ENCODE peak calls at places on chromosomes 4 and X, in nine cellular contexts. P is SK-N-SH; B is A673; I is A549; S is fibroblast of lung; H is CD8-positive, alpha-beta T cell; K is right lobe of liver; U is GM23248; Z is heart left ventricle. V is an unnamed sample.

GRCh38 chr4:160286051-160286450 is 1183.2 kb downstream of the RAPGEF2 start:
- DNase-seq in P (no peak), B (no peak), I (no peak), S (no peak), H (no peak), K (no peak), U (no peak), Z (no peak), V (no peak)

GRCh38 chrX:77160301-77160700 is 286.9 kb upstream of the FGF16 start:
- DNase-seq in P (no peak), B (peak; percentile 6), I (peak; percentile 1), S (no peak), H (no peak), K (no peak), U (peak; percentile 37), Z (no peak), V (no peak)

GRCh38 chr4:68076194-68076593 is 53.5 kb downstream of the TMPRSS11F start:
- DNase-seq in P (no peak), B (no peak), I (no peak), S (no peak), H (no peak), K (no peak), U (no peak), Z (no peak), V (no peak)

GRCh38 chr4:110850461-110851447 is 227.9 kb upstream of the PITX2 start:
- DNase-seq in P (no peak), B (no peak), I (no peak), S (no peak), H (no peak), K (no peak), U (no peak), Z (no peak), V (no peak)

GRCh38 chr4:163988391-163988790 is 493.9 kb downstream of the TMA16 start:
- DNase-seq in P (no peak), B (no peak), I (no peak), S (no peak), H (no peak), K (no peak), U (no peak), Z (no peak), V (no peak)

GRCh38 chrX:128458888-128459287 is 406.7 kb upstream of the ACTRT1 start:
- DNase-seq in P (no peak), B (no peak), I (peak; percentile 15), S (no peak), H (no peak), K (no peak), U (peak; percentile 4), Z (no peak), V (no peak)

GRCh38 chrX:115642895-115643530 is 82.0 kb downstream of the PLS3 start:
- DNase-seq in P (peak; percentile 48), B (peak; percentile 76), I (peak; percentile 65), S (peak; percentile 77), H (peak; percentile 10), K (no peak), U (peak; percentile 48), Z (no peak), V (peak; percentile 55)

GRCh38 chrX:1493877-1494510 is 41.3 kb upstream of the ASMTL start:
- DNase-seq in P (no peak), B (no peak), I (no peak), S (no peak), H (no peak), K (peak; percentile 39), U (no peak), Z (no peak), V (no peak)

GRCh38 chr4:2786794-2787229 is 6.1 kb upstream of the SH3BP2 start:
- DNase-seq in P (peak; percentile 14), B (no peak), I (no peak), S (no peak), H (no peak), K (peak; percentile 53), U (no peak), Z (no peak), V (no peak)

GRCh38 chrX:100263650-100264049 is 146.4 kb downstream of the PCDH19 start:
- DNase-seq in P (no peak), B (no peak), I (no peak), S (no peak), H (no peak), K (no peak), U (peak; percentile 46), Z (no peak), V (no peak)

GRCh38 chr4:38034986-38035882 is 75.0 kb downstream of the PTTG2 start:
- DNase-seq in P (peak; percentile 59), B (peak; percentile 79), I (peak; percentile 45), S (peak; percentile 82), H (peak; percentile 22), K (no peak), U (peak; percentile 76), Z (no peak), V (no peak)

GRCh38 chr4:3598695-3599227 is 66.5 kb upstream of the LRPAP1 start:
- DNase-seq in P (no peak), B (no peak), I (no peak), S (no peak), H (no peak), K (no peak), U (no peak), Z (no peak), V (no peak)

GRCh38 chrX:69229436-69229835 is 64.2 kb upstream of the PJA1 start:
- DNase-seq in P (no peak), B (no peak), I (no peak), S (no peak), H (no peak), K (no peak), U (peak; percentile 79), Z (no peak), V (no peak)

GRCh38 chr4:52588097-52588496 is 71.0 kb downstream of the USP46 start:
- DNase-seq in P (peak; percentile 56), B (no peak), I (peak; percentile 23), S (peak; percentile 17), H (no peak), K (no peak), U (peak; percentile 39), Z (no peak), V (no peak)

GRCh38 chr4:172927096-172927495 is 241.5 kb upstream of the GALNT7 start:
- DNase-seq in P (no peak), B (peak; percentile 70), I (no peak), S (no peak), H (no peak), K (no peak), U (no peak), Z (no peak), V (no peak)

GRCh38 chr4:38128478-38129451 is 168.6 kb downstream of the PTTG2 start:
- DNase-seq in P (no peak), B (no peak), I (peak; percentile 20), S (peak; percentile 60), H (peak; percentile 68), K (peak; percentile 48), U (peak; percentile 93), Z (peak; percentile 41), V (no peak)

GRCh38 chr4:105896461-105896939 is 1.2 kb downstream of the NPNT start:
- DNase-seq in P (no peak), B (no peak), I (no peak), S (no peak), H (no peak), K (no peak), U (no peak), Z (no peak), V (no peak)

GRCh38 chr4:680091-680490 is 5.7 kb downstream of the MYL5 start:
- DNase-seq in P (no peak), B (no peak), I (no peak), S (no peak), H (no peak), K (no peak), U (no peak), Z (no peak), V (no peak)

GRCh38 chrX:95536661-95537060 is 1148.0 kb upstream of the DIAPH2 start:
- DNase-seq in P (no peak), B (no peak), I (no peak), S (no peak), H (no peak), K (no peak), U (no peak), Z (no peak), V (no peak)

GRCh38 chr4:55161739-55162138 is 36.3 kb upstream of the KDR start:
- DNase-seq in P (no peak), B (no peak), I (no peak), S (no peak), H (no peak), K (no peak), U (no peak), Z (no peak), V (no peak)

DNA sequence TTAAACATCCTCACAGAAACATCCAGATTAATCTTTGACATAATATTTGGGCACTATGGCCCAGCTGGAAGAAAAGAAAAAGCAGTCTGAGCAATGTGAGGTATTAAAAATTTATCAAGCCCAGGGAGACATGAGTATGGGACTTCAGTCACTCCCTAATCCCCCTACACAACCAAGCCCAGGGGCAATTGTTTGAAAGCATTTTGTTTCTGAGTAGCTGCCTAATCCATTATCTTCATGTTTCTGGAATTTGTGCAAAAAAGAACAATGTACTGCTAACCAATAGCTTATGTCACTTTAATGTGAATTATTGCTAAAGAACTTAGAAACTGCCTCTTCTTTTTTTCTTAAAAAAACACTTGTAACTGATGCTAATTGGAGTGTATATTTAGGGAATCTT is 360.7 kb downstream of the TEX13C start:
- DNase-seq in P (no peak), B (no peak), I (no peak), S (no peak), H (no peak), K (no peak), U (no peak), Z (no peak), V (no peak)
- H3K4me1 ChIP-seq in P (no peaks in the 10 kb centered on the region), B (no peaks in the 10 kb centered on the region), I (no peaks in the 10 kb centered on the region), S (no peaks in the 10 kb centered on the region), H (no peaks in the 10 kb centered on the region), K (no peaks in the 10 kb centered on the region), U (no peaks in the 10 kb centered on the region), Z (no peaks in the 10 kb centered on the region), V (no peaks in the 10 kb centered on the region)

GRCh38 chr4:6916069-6916586 is 6.5 kb downstream of the TBC1D14 start:
- DNase-seq in P (no peak), B (no peak), I (no peak), S (no peak), H (no peak), K (peak; percentile 45), U (no peak), Z (no peak), V (no peak)
- H3K27ac ChIP-seq in P (no peak overlapping the region), B (no peak overlapping the region), I (peak overlapping the region; percentile 82), S (no peak overlapping the region), H (no peak overlapping the region), K (no peak overlapping the region), U (no peak overlapping the region), Z (no peak overlapping the region), V (no peak overlapping the region)

GRCh38 chr4:113683143-113683542 is 78.4 kb downstream of the CAMK2D start:
- DNase-seq in P (no peak), B (no peak), I (no peak), S (no peak), H (peak; percentile 59), K (no peak), U (no peak), Z (no peak), V (no peak)
- H3K4me1 ChIP-seq in P (peaks cover 6% of the 10 kb centered on the region), B (peaks cover 8% of the 10 kb centered on the region), I (peaks cover 53% of the 10 kb centered on the region), S (peaks cover 14% of the 10 kb centered on the region), H (peaks cover 36% of the 10 kb centered on the region), K (no peaks in the 10 kb centered on the region), U (peaks cover 52% of the 10 kb centered on the region), Z (peaks cover 62% of the 10 kb centered on the region), V (peaks cover 7% of the 10 kb centered on the region)

DNA sequence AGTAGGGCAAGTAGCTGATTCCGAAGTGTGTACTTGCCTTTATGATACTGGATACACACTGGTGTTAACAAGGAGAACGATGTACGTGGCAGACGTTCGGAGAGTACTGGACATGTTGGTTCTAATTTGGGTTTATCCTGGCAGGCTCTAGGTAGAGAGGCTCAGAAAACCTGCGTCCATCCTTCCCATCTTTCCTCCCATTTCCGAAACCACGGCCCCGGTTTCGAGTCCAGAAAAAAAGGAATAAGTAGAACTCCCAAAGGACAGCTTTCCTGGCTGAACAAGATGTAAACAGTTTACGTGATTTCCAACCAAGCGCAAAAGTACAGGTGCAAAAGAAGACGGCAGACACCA is 324 bp upstream of the SLC30A9 start:
- DNase-seq in P (no peak), B (no peak), I (no peak), S (no peak), H (no peak), K (no peak), U (no peak), Z (no peak), V (no peak)
- H3K27ac ChIP-seq in P (peak overlapping the region; percentile 71), B (peak overlapping the region; percentile 76), I (peak overlapping the region; percentile 88), S (peak overlapping the region; percentile 97), H (peak overlapping the region; percentile 83), K (peak overlapping the region; percentile 75), U (peak overlapping the region; percentile 44), Z (peak overlapping the region; percentile 84), V (peak overlapping the region; percentile 77)

V was measured in SJSA1.